ENCODE peak calls at places on chromosomes 7 and 10, in ten cellular contexts. V is endothelial cell of umbilical vein, Q is testis, O is aorta, N is neural progenitor cell, Z is fibroblast of lung, L is mesendoderm, X is SJSA1, C is gastrocnemius medialis, K is psoas muscle. B is an unnamed sample. For H3K4me1, the result is how much of the 10 kb centered on the place peaks cover.

GRCh38 chr7:1940402-1940786 is 270.3 kb downstream of the ELFN1 start:
- DNase-seq in Q (peak), Z (peak), K (peak), C (peak), N (no peak), V (no peak), O (peak), L (no peak), X (peak), B (no peak)

GRCh38 chr10:16809074-16809718 is 8.0 kb downstream of the RSU1 start:
- DNase-seq in Z (peak), C (no peak), K (peak), X (no peak), Q (peak), O (no peak), N (peak), V (peak), L (peak), B (peak)

GRCh38 chr10:77180794-77181193 is 456.8 kb downstream of the KCNMA1 start:
- DNase-seq in X (no peak), K (no peak), L (no peak), V (no peak), O (no peak), N (no peak), Z (peak), Q (no peak), C (no peak), B (no peak)

GRCh38 chr10:126315471-126316177 is 72.7 kb downstream of the ADAM12 start:
- DNase-seq in C (no peak), Q (no peak), V (no peak), L (no peak), X (no peak), K (no peak), O (no peak), N (no peak), Z (peak), B (no peak)

GRCh38 chr7:139183878-139184338 is 47.1 kb upstream of the UBN2 start:
- DNase-seq in K (no peak), Q (no peak), V (no peak), L (no peak), C (no peak), N (no peak), O (no peak), X (no peak), Z (no peak), B (no peak)

GRCh38 chr7:151672706-151673105 is 153.0 kb upstream of the RHEB start:
- DNase-seq in L (no peak), Z (no peak), X (no peak), Q (peak), N (no peak), O (no peak), C (no peak), K (no peak), V (peak), B (no peak)

GRCh38 chr7:44145419-44145968 is 4.4 kb upstream of the MYL7 start:
- DNase-seq in L (peak), N (peak), Z (peak), K (no peak), O (peak), V (no peak), X (no peak), Q (no peak), C (no peak), B (peak)

GRCh38 chr10:26216577-26216948 is at the start of gene GAD2:
- DNase-seq in K (no peak), Q (no peak), V (no peak), C (no peak), O (no peak), X (no peak), L (peak), Z (no peak), N (peak), B (peak)

GRCh38 chr7:74334026-74334425 is 44.8 kb downstream of the CLIP2 start:
- DNase-seq in Z (peak), N (no peak), O (no peak), V (no peak), X (no peak), Q (no peak), L (no peak), K (no peak), C (no peak), B (no peak)

GRCh38 chr7:24979470-24979862 is 512 bp downstream of the OSBPL3 start:
- DNase-seq in X (peak), K (peak), O (peak), L (peak), Q (peak), V (peak), N (no peak), C (peak), Z (no peak), B (peak)

GRCh38 chr7:37915438-37915837 is 1.2 kb downstream of the SFRP4 start:
- DNase-seq in L (no peak), K (no peak), V (no peak), Q (no peak), Z (peak), O (no peak), X (no peak), N (no peak), C (no peak), B (no peak)

GRCh38 chr7:70377957-70378356 is 754.0 kb upstream of the GALNT17 start:
- DNase-seq in Q (no peak), K (no peak), Z (no peak), X (no peak), V (no peak), C (no peak), O (no peak), L (no peak), N (no peak), B (no peak)

GRCh38 chr7:153423190-153423549 is 629.0 kb upstream of the DPP6 start:
- DNase-seq in X (no peak), V (no peak), Q (no peak), Z (no peak), C (no peak), O (no peak), N (no peak), K (no peak), L (no peak), B (no peak)

GRCh38 chr10:34825433-34825832 is 10.3 kb upstream of the PARD3 start:
- DNase-seq in X (no peak), N (no peak), O (no peak), Z (no peak), K (no peak), V (no peak), Q (no peak), L (no peak), C (no peak), B (no peak)
- H3K4me3 ChIP-seq in X (no peak), N (no peak), O (no peak), Z (no peak), K (no peak), V (no peak), Q (no peak), L (no peak), C (no peak), B (no peak)

GRCh38 chr7:140308060-140308459 is 90.3 kb downstream of the SLC37A3 start:
- DNase-seq in O (no peak), Z (no peak), N (no peak), V (no peak), C (no peak), X (no peak), K (no peak), L (no peak), Q (no peak), B (no peak)
- H3K4me1 ChIP-seq in O (under half), Z (under half), N (under half), V (under half), C (under half), X (under half), K (under half), L (under half), Q (under half), B (under half)

GRCh38 chr7:140418653-140419052 is 14.8 kb downstream of the RAB19 start:
- DNase-seq in Q (no peak), C (no peak), L (no peak), Z (no peak), V (no peak), K (no peak), N (no peak), O (no peak), X (no peak), B (no peak)
- H3K4me3 ChIP-seq in Q (no peak), C (no peak), L (no peak), Z (no peak), V (no peak), K (no peak), N (no peak), O (no peak), X (no peak), B (no peak)

DNA sequence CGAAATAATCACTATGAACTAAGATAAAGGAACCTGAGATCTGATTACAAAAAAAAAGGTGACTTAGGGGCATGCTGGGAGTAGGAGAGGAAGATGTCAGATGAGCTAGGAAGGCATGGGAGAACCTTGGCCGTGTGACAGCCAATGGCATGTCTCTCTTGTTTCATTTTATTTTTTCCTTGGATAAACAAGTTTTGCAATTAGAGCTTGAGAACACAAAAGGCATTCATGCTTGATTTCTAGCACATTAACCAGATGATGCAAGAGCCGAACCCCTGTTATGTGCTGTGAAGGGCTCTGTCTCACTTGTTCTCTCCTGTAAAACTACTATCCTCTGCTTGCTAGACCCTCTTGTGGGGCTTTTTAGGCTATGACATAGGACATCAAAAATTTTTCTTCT is 134.3 kb upstream of the ASAH2 start:
- DNase-seq in K (peak), Q (peak), O (no peak), L (no peak), C (peak), N (no peak), X (no peak), Z (no peak), V (no peak), B (no peak)
- H3K4me1 ChIP-seq in K (under half), Q (under half), O (under half), L (under half), C (half or more), N (under half), X (under half), Z (under half), V (under half), B (under half)

DNA sequence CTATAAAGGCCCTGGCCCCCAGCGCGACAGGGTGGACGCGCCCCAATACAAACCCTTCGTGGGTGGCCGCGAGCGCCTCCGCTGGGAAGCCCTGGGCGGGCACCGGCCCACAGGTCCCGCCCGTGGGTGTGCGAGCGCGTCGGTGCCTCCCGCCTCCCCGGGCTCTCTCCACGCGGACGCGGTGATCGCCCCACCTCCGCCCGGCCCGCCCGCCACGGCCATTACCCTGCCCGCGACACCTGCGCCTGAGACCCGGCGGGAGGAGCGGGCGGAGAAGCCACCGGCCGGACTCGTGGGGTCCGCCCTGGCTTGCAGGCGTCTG is 81.2 kb downstream of the PAX2 start:
- DNase-seq in Q (no peak), K (no peak), X (no peak), Z (no peak), N (no peak), O (no peak), L (no peak), V (no peak), C (no peak), B (no peak)
- H3K4me3 ChIP-seq in Q (peak), K (peak), X (no peak), Z (no peak), N (peak), O (peak), L (no peak), V (no peak), C (peak), B (peak)

GRCh38 chr10:91589015-91589655 is 43.7 kb downstream of the PPP1R3C start:
- DNase-seq in X (peak), Q (no peak), Z (peak), L (no peak), O (peak), K (no peak), V (peak), N (no peak), C (peak), B (no peak)
- H3K4me1 ChIP-seq in X (half or more), Q (under half), Z (under half), L (under half), O (under half), K (half or more), V (under half), N (under half), C (half or more), B (under half)

DNA sequence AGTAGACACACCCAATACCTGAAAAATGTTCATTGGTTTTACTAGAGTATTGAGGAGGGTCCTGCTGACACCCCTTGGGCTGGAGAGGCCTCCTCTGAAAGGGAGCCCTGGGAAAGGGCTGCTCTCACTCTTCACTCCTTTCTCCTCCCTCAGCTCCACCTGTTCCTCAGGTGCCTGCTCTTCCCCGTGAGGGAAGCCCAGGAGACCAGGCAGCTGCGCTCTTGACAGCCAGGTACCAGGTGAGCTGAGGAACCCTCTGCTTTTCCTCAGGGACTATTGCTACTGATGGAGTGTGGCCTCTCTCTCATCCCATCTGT is 3.3 kb downstream of the ZNF655 start:
- DNase-seq in Z (no peak), C (no peak), Q (no peak), O (no peak), N (no peak), L (no peak), X (no peak), K (no peak), V (no peak), B (no peak)
- H3K4me3 ChIP-seq in Z (no peak), C (no peak), Q (no peak), O (no peak), N (no peak), L (no peak), X (no peak), K (peak), V (no peak), B (no peak)

DNA sequence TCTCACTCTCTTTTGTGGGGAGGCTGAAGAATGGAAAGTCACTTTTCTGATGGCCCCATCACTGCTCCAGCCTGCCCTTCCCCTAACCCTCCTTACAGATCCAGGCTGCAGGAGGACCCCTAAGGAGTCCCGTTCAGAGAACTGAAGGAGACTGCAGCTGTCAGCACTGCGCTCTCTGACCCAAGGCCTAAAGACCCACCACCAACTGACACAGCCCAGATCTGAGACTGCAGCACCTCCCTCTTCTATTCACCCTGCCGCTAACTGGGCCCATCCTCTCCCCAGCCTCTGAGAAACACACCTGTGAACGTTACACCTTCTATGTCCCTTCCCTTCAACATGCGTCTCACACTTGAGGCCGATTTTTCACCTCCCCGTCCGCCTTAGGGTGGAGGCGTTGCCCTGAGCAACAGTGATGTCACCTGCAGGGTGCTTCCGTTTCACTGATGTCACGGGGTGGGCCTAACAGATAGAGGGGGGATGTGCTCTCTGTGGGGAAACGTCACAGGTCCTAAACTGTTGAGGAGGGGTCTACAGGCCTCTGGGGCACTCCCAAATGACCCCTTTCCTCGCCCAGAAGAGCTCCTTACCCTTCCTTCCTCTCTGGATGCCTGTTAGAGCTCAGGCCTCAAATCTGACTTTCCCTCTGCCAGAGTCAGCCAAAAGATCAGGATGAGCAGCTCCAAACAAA is 5.1 kb downstream of the ITPRIP start:
- DNase-seq in X (no peak), Q (peak), K (no peak), O (no peak), Z (no peak), L (peak), V (no peak), C (no peak), N (no peak), B (peak)
- H3K4me1 ChIP-seq in X (half or more), Q (half or more), K (half or more), O (under half), Z (half or more), L (half or more), V (half or more), C (half or more), N (half or more), B (under half)

GRCh38 chr7:158271646-158272045 is 316.0 kb downstream of the PTPRN2 start:
- DNase-seq in C (no peak), Q (no peak), Z (no peak), O (no peak), N (no peak), X (no peak), V (no peak), L (no peak), K (no peak), B (no peak)

GRCh38 chr7:158270856-158271413 is 316.7 kb downstream of the PTPRN2 start:
- DNase-seq in N (no peak), O (no peak), V (no peak), X (no peak), Q (no peak), C (no peak), Z (no peak), K (no peak), L (no peak), B (no peak)

GRCh38 chr7:158273138-158273651 is 314.4 kb downstream of the PTPRN2 start:
- DNase-seq in Z (no peak), K (no peak), C (no peak), Q (no peak), N (no peak), V (no peak), L (no peak), X (no peak), O (peak), B (no peak)

GRCh38 chr7:158272509-158273137 is 315.0 kb downstream of the PTPRN2 start:
- DNase-seq in X (no peak), N (no peak), K (no peak), V (no peak), O (peak), L (no peak), Z (no peak), Q (no peak), C (no peak), B (no peak)

DNA sequence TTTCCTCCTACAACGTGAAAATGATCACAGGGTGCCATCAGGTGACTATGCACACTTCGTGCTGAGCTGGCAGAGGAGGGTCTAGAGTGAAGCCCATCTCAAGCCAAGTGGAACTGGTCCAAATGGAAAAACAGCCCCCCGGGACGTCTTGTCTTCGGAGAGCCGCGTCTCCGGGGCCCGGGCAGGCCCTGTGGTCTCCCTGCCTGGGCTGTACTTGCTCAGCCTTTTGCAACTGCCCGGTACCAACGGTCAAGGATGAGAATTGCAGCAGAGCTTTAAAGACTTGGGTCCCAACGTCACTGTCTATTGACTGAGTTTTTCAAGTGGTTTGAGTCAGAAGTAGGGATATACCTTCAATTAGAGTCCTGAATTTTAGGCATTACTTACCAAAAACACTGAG is 315.5 kb downstream of the PTPRN2 start:
- DNase-seq in C (no peak), N (no peak), Q (no peak), X (no peak), L (no peak), Z (no peak), O (peak), V (no peak), K (no peak), B (no peak)
- H3K4me3 ChIP-seq in C (no peak), N (no peak), Q (no peak), X (no peak), L (no peak), Z (no peak), O (no peak), V (no peak), K (no peak), B (no peak)

DNA sequence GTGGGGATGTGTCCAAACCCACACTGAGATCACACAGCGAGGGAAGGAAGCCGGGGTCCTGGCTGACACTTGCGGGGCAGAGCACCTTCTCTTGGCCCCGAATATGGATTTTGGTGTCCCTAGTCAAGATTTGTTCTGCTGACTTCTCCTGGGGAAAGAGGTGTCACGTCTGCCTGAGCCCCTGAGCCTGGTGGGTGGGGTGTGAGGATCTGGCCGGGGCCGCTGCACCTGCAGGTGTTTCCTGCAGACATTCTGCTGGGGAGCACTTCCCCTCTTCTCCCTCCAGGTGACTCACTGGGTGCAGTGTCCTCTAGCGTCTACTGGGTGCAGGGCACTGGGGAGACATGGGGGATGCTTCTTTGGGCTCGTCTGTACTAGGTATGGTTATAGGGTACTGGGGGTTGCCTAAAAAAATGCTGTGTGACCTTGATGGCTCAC is 99.2 kb downstream of the GRK5 start:
- DNase-seq in O (no peak), C (no peak), Q (no peak), Z (peak), X (no peak), L (no peak), V (peak), N (no peak), K (no peak), B (no peak)
- H3K4me1 ChIP-seq in O (under half), C (under half), Q (under half), Z (under half), X (under half), L (under half), V (under half), N (under half), K (under half), B (under half)

B was measured in endodermal cell.